ENCODE peak calls at places on chromosome 7, in five cellular contexts. M, V, G, N and H are unnamed samples.

GRCh38 chr7:29442146-29442545 is 121.5 kb upstream of the PRR15 start:
- DNase-seq in M (no peak), N (no peak), G (no peak), V (no peak), H (no peak)

GRCh38 chr7:139075031-139075652 is 34.4 kb downstream of the ZC3HAV1 start:
- DNase-seq in G (peak), N (peak), V (peak), M (peak), H (no peak)

GRCh38 chr7:80722596-80723141 is 84.2 kb downstream of the CD36 start:
- DNase-seq in M (peak), N (peak), G (peak), V (no peak), H (no peak)

GRCh38 chr7:141012696-141013344 is 1.9 kb downstream of the MRPS33 start:
- DNase-seq in N (no peak), G (no peak), M (no peak), V (no peak), H (no peak)

GRCh38 chr7:19143930-19144574 is 1.2 kb downstream of the FERD3L start:
- DNase-seq in V (no peak), M (no peak), N (no peak), G (no peak), H (no peak)

GRCh38 chr7:40586197-40586596 is 451.4 kb downstream of the SUGCT start:
- DNase-seq in M (no peak), V (no peak), N (no peak), G (no peak), H (no peak)

GRCh38 chr7:142461437-142461836 is 203.6 kb upstream of the PRSS58 start:
- DNase-seq in G (no peak), N (no peak), M (peak), V (no peak), H (no peak)

GRCh38 chr7:107322015-107322414 is 147.8 kb upstream of the GPR22 start:
- DNase-seq in V (no peak), M (no peak), G (no peak), N (no peak), H (no peak)

GRCh38 chr7:41217306-41217705 is 485.6 kb downstream of the INHBA start:
- DNase-seq in V (no peak), M (no peak), G (no peak), N (no peak), H (no peak)

GRCh38 chr7:79461660-79462059 is 8.2 kb upstream of the MAGI2 start:
- DNase-seq in G (no peak), M (peak), N (no peak), V (no peak), H (no peak)

GRCh38 chr7:158431941-158432347 is 155.7 kb downstream of the PTPRN2 start:
- DNase-seq in M (no peak), N (peak), G (peak), V (peak), H (no peak)

GRCh38 chr7:121081327-121081936 is 92.9 kb downstream of the CPED1 start:
- DNase-seq in M (peak), N (no peak), G (no peak), V (no peak), H (no peak)

GRCh38 chr7:2041496-2042367 is 191.0 kb downstream of the MAD1L1 start:
- DNase-seq in N (peak), M (no peak), G (no peak), V (no peak), H (no peak)

GRCh38 chr7:153190452-153190851 is 430.9 kb downstream of the ACTR3B start:
- DNase-seq in G (no peak), V (no peak), M (no peak), N (no peak), H (no peak)

GRCh38 chr7:114047889-114048288 is 129.1 kb upstream of the PPP1R3A start:
- DNase-seq in V (no peak), M (peak), G (no peak), N (no peak), H (no peak)

GRCh38 chr7:75946207-75946855 is 31.4 kb downstream of the POR start:
- DNase-seq in N (no peak), G (no peak), M (no peak), V (no peak), H (no peak)

GRCh38 chr7:47291461-47292051 is 290.4 kb downstream of the TNS3 start:
- DNase-seq in G (no peak), N (no peak), M (peak), V (peak), H (no peak)

GRCh38 chr7:2092279-2092678 is 140.5 kb downstream of the MAD1L1 start:
- DNase-seq in M (no peak), N (no peak), V (no peak), G (no peak), H (no peak)

GRCh38 chr7:76069238-76069638 is 21.3 kb downstream of the MDH2 start:
- DNase-seq in M (peak), V (peak), N (peak), G (peak), H (no peak)

GRCh38 chr7:150402671-150403321 is 23.7 kb downstream of the ZNF775 start:
- DNase-seq in G (no peak), V (peak), N (no peak), M (no peak), H (no peak)

DNA sequence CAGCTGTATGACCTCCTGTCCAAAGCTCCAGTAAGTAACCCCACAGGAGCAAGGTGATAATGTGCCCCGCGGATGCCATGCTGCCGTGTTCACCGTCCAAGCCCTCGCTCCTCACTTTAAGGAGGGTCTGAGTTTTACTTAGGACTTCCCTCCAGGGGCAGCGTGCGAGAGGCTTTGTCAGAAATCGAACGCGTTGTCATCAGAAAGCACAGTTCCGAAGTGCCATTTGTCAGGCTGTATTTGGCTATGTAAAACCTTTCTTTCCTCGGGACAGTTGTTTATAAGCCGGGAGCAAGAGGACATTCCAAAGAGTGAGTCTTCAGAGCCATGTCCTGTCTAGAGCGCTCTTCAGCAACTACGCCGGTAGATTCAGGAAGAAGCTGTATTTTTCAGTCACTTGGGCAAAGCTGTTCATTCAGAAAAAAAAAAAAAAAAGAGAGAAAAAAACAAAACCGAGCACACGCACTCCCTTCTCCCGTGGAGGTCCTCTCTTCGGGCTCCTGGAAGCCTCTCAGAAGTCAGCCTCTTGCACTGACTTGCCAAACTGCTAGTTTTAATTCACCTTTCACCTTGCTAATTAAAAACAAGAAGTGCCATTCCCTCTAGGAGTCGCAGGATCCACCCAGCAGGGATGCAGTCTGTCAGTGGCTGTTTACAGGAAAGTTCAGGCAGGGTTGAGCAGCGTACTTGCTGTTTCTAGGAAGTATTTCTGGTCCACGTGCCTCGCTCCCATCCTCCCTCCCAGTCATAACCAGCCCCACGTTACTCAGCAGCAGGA is at the start of gene SEMA3E:
- DNase-seq in M (no peak), V (peak), G (no peak), N (no peak), H (no peak)
- TF ChIP-seq CTCF in M (no peak), V (no peak), G (no peak), N (no peak), H (no peak)

GRCh38 chr7:20158684-20159083 is 58.5 kb downstream of the MACC1 start:
- DNase-seq in M (no peak), N (no peak), V (no peak), G (no peak), H (no peak)
- TF ChIP-seq CTCF in M (peak), N (no peak), V (no peak), G (peak), H (no peak)

DNA sequence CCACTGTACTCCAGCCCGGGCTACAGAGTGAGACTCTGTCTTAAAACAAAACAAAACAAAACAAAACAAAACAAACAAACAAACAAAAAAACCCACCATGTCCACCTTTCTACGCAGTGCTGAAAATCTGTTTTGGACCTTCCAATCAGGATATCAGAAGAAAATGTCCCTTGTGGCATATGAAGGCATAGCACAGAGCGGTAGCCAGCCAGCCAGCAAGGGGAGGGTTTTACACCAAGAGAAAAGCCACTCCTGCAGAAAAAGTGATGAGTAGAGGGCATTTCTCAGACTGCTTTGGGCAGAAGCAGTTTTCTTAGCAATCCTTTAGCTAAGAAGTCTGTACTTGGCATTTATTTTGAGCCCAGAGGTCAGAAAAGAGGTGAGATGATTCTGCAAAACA is 612.2 kb downstream of the TYW1 start:
- DNase-seq in G (no peak), V (no peak), M (no peak), N (no peak), H (no peak)
- TF ChIP-seq CTCF in G (no peak), V (no peak), M (no peak), N (no peak), H (no peak)

GRCh38 chr7:88795553-88795952 is at the start of gene TEX47:
- DNase-seq in M (no peak), N (no peak), V (no peak), G (no peak), H (no peak)

GRCh38 chr7:88787777-88788176 is 7.8 kb downstream of the TEX47 start:
- DNase-seq in N (no peak), G (no peak), V (no peak), M (no peak), H (no peak)

GRCh38 chr7:88791891-88792290 is 3.6 kb downstream of the TEX47 start:
- DNase-seq in G (no peak), M (no peak), N (no peak), V (no peak), H (no peak)

GRCh38 chr7:88792361-88792760 is 3.2 kb downstream of the TEX47 start:
- DNase-seq in V (no peak), G (no peak), N (no peak), M (no peak), H (no peak)

DNA sequence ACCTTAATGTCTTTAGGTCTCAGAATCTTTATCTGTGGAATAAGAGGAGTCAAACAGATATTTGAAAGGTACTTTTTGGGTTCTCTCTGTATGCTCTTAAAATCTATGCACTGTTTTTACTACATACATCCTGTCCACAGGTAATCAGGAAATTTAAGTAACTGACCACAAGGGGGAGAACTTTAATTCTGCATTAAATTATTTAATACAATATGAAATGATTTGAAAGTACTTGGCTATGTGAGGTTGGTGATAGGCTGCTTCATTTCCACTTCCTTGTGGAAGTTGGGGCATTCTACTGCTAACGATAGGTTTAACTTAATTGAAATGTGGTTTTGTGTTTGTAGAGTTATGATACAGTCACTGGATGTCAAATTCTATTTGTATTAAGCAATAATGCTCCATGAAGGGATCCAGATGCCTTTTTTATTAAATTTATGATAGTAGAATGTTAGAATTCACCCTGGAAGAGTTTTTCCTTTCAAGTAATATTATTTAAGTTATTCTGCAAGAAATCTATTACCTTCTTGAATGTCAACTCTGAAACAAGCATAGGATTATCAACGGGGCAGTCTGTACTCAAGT is 6.0 kb downstream of the TEX47 start:
- DNase-seq in N (no peak), V (no peak), G (no peak), M (no peak), H (no peak)
- TF ChIP-seq CTCF in N (peak), V (peak), G (peak), M (peak), H (no peak)

DNA sequence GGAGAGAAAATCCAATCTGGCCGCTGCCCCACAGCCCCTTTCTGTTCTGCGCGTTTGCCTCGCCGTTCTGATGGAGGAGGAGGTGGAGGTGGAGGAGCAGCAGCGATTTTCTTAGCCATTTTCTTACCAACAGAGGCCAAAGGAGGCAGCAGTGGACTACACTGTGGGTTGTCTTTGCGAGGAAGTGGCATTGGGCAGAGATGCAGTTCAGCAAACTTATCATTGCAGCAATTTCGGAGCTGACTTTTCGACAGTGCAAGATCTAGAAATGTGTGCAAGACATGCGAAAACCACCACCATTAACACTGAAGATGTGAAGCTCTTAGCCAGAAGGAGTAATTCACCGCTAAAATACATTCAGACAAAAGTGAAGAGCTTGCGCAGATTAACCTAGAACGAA is 1.9 kb upstream of the ARL4A start:
- DNase-seq in M (no peak), N (no peak), G (peak), V (peak), H (no peak)
- TF ChIP-seq CTCF in M (peak), N (peak), G (peak), V (no peak), H (no peak)

GRCh38 chr7:127501817-127502216 is 83.6 kb downstream of the GCC1 start:
- DNase-seq in M (no peak), N (no peak), G (no peak), V (no peak), H (no peak)

GRCh38 chr7:127504715-127505114 is 80.7 kb downstream of the GCC1 start:
- DNase-seq in G (peak), N (peak), V (peak), M (no peak), H (no peak)
- TF ChIP-seq CTCF in G (peak), N (peak), V (no peak), M (peak), H (no peak)

GRCh38 chr7:98619450-98620321 is 2.6 kb downstream of the NPTX2 start:
- DNase-seq in V (no peak), G (no peak), N (no peak), M (no peak), H (no peak)
- TF ChIP-seq CTCF in V (no peak), G (no peak), N (no peak), M (no peak), H (no peak)

DNA sequence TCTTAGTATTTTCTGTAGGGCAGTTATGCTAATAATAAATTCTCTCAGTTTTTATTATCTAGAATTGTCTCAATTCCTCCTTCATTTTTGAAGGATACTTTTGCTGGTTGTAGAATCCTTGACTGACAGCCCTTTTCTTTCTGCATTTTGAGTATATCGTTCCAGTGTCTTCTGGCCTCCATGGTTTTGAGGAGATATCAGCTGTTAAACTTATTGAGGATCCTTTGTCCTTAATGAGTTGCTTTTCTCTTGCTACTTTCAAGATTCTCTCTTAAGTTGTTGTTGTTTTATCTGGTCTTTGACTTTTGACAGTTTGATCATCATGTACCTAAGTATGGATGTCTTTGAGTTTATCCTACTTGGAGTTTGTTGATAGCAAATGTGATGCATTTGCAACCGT is 8.9 kb upstream of the GJC3 start:
- DNase-seq in G (no peak), V (no peak), N (no peak), M (no peak), H (no peak)
- TF ChIP-seq CTCF in G (no peak), V (no peak), N (no peak), M (no peak), H (no peak)

DNA sequence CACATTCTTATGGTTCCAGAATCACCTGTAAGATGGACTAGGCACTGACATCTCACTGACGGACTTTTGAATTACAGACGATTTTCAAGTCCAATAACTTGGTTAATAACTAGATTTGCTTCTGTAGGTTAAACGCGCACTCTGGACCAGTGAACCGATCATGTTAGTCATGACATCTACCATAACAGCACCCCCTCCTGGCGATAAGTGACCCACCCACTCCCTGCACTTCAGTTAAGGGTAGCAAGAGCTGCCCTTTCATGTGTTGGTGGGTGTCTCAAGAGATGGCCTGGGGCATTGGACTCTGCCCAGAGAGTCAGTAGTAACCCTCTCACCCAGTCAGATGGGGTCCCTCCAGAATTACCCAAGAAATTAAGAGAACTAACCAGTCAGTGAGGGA is 12.9 kb downstream of the GRM8 start:
- DNase-seq in G (no peak), M (no peak), V (no peak), N (no peak), H (no peak)
- TF ChIP-seq CTCF in G (peak), M (no peak), V (no peak), N (no peak), H (no peak)

GRCh38 chr7:94657771-94658693 is 2.1 kb upstream of the SGCE start:
- DNase-seq in N (peak), M (peak), V (peak), G (peak), H (peak)
- TF ChIP-seq CTCF in N (no peak), M (no peak), V (no peak), G (no peak), H (no peak)